ENCODE peak calls at places on chromosome 17, in four cellular contexts. N is thoracic aorta, C is ovary, T is transverse colon. A is an unnamed sample.

GRCh38 chr17:80141463-80142165 is 5.3 kb downstream of the EIF4A3 start:
- DNase-seq in C (no peak), T (no peak), N (no peak), A (no peak)

GRCh38 chr17:39144414-39144813 is 7.0 kb downstream of the PLXDC1 start:
- DNase-seq in N (no peak), C (peak; percentile 82), T (peak; percentile 70), A (peak; percentile 70)

GRCh38 chr17:82237746-82238561 is 9.1 kb downstream of the SLC16A3 start:
- DNase-seq in T (no peak), C (no peak), N (no peak), A (no peak)

GRCh38 chr17:83201206-83202001 is 122.0 kb downstream of the METRNL start:
- DNase-seq in T (peak; percentile 2), C (no peak), N (no peak), A (no peak)

GRCh38 chr17:81512984-81513668 is 527 bp upstream of the ACTG1 start:
- DNase-seq in N (no peak), C (peak; percentile 74), T (peak; percentile 80), A (peak; percentile 54)

GRCh38 chr17:17723354-17724261 is 42.4 kb downstream of the RAI1 start:
- DNase-seq in N (no peak), C (no peak), T (no peak), A (no peak)

GRCh38 chr17:44840936-44841335 is 6.7 kb upstream of the HIGD1B start:
- DNase-seq in T (no peak), N (no peak), C (no peak), A (no peak)

GRCh38 chr17:75288784-75289121 is 480 bp downstream of the SLC25A19 start:
- DNase-seq in T (peak; percentile 67), C (no peak), N (no peak), A (peak; percentile 50)

GRCh38 chr17:10702574-10702973 is 5.2 kb downstream of the ADPRM start:
- DNase-seq in N (no peak), T (no peak), C (no peak), A (no peak)

GRCh38 chr17:42304187-42305030 is 16.1 kb downstream of the STAT5A start:
- DNase-seq in C (no peak), N (no peak), T (no peak), A (no peak)
- H3K27ac ChIP-seq in C (no peak overlapping the region), N (no peak overlapping the region), T (no peak overlapping the region), A (no peak overlapping the region)

DNA sequence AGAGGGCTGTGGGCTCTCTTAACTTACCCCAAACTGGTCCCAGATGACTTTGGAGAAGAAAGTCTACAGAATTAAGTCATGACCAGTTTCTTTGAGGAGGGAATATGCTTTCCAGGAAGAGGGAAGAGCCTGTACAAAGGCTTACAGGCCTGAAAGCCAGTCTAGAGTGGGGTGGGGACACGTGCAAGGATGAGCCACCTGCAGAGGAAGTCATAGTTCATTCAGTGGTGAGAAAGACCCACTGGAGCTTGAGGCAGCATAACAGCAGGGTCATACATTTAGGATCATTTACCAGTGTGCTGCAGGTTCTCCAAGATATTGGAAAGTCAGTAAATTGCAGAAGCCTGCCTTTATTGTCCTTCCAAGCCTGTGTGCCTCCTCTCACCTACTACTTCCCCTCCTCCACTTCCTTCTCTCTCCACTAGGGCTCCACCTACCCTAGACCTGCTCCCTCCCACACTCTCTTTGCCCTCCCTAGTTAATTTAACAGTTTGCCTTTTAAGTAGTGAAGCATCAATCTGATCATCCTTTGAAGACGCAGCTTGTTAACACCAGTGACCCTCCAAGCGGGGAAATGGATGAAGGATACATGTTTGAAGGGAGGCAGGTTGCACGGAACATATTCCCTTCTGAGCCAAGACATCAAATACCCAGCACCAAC is 40.2 kb downstream of the CDRT15 start:
- DNase-seq in N (no peak), C (no peak), T (no peak), A (no peak)
- TF ChIP-seq CTCF in N (no peak), C (no peak), T (peak; percentile 15), A (no peak)

GRCh38 chr17:76337413-76337777 is 16.3 kb downstream of the PRPSAP1 start:
- DNase-seq in T (no peak), N (no peak), C (no peak), A (no peak)
- H3K27ac ChIP-seq in T (no peak overlapping the region), N (peak overlapping the region; percentile 61), C (no peak overlapping the region), A (no peak overlapping the region)

GRCh38 chr17:20009052-20009301 is 182 bp upstream of the SPECC1 start:
- DNase-seq in C (no peak), N (no peak), T (no peak), A (no peak)

GRCh38 chr17:20008242-20009051 is 712 bp upstream of the SPECC1 start:
- DNase-seq in N (no peak), C (peak; percentile 41), T (peak; percentile 28), A (peak; percentile 21)

GRCh38 chr17:20010886-20011402 is 1.8 kb downstream of the SPECC1 start:
- DNase-seq in C (no peak), N (no peak), T (no peak), A (no peak)

GRCh38 chr17:20009302-20010098 is at the start of gene SPECC1:
- DNase-seq in T (peak; percentile 86), C (peak; percentile 90), N (peak; percentile 46), A (peak; percentile 75)

GRCh38 chr17:20010099-20010863 is 1.1 kb downstream of the SPECC1 start:
- DNase-seq in T (peak; percentile 20), N (no peak), C (peak; percentile 52), A (peak; percentile 32)
- TF ChIP-seq CTCF in T (peak; percentile 25), N (peak; percentile 56), C (no peak), A (peak; percentile 71)

GRCh38 chr17:42405963-42406495 is 17.0 kb downstream of the CAVIN1 start:
- DNase-seq in N (no peak), T (peak; percentile 87), C (peak; percentile 88), A (peak; percentile 34)

GRCh38 chr17:42403150-42403549 is 14.9 kb upstream of the STAT3 start:
- DNase-seq in C (no peak), N (no peak), T (peak; percentile 38), A (no peak)

GRCh38 chr17:42404326-42405055 is 16.2 kb upstream of the STAT3 start:
- DNase-seq in N (no peak), T (no peak), C (no peak), A (no peak)

GRCh38 chr17:42406602-42407288 is 16.3 kb downstream of the CAVIN1 start:
- DNase-seq in C (no peak), T (no peak), N (no peak), A (no peak)

GRCh38 chr17:42405076-42405475 is 16.8 kb upstream of the STAT3 start:
- DNase-seq in C (no peak), T (no peak), N (no peak), A (no peak)
- H3K27ac ChIP-seq in C (no peak overlapping the region), T (peak overlapping the region; percentile 57), N (no peak overlapping the region), A (peak overlapping the region; percentile 96)

GRCh38 chr17:50063516-50064252 is 7.8 kb downstream of the ITGA3 start:
- DNase-seq in N (no peak), C (no peak), T (no peak), A (no peak)

GRCh38 chr17:50059759-50060273 is 3.9 kb downstream of the ITGA3 start:
- DNase-seq in C (no peak), N (peak; percentile 62), T (no peak), A (no peak)

GRCh38 chr17:50059256-50059655 is 3.3 kb downstream of the ITGA3 start:
- DNase-seq in N (no peak), C (no peak), T (no peak), A (no peak)

GRCh38 chr17:50062323-50063243 is 6.7 kb downstream of the ITGA3 start:
- DNase-seq in T (peak; percentile 88), C (peak; percentile 56), N (peak; percentile 77), A (peak; percentile 96)

DNA sequence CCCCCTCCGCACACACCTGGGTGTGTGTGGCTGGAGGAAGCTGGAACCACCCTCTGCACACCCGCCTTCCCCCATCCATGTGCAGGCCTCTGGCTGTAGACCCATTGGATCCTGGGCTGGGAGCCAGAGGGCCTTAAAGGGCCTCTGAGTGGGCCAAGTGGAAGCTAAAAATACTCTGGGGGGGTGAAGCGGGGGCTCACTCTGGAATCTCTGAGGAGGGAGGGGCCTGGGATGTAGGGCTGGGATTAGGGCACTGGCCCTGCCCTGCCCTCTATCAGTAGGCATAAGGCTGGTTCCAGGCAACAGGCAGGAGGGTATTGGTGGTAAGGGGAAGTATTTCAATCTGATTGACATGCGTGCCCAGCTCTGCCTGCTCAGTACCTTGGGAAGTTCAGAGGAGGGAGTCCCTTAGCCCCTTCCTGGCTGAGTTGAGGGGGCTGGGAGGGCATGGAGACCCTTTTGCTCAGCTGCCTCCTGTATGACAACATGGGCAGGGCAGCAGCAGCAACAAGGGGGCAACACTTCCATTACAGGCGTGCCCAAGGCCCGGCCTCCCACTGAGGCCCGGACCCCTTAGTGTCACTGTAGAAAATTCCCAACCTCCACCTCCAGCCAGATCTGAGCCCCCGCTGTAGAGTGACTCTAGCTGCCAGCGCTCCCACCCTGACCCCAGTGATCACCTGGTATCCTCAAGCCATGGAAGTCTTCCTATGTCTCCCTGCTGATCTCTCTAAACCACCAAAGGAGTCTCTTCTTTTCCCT is 5.2 kb downstream of the ITGA3 start:
- DNase-seq in T (peak; percentile 73), C (peak; percentile 92), N (peak; percentile 89), A (peak; percentile 77)
- TF ChIP-seq CTCF in T (no peak), C (no peak), N (no peak), A (no peak)

GRCh38 chr17:12867726-12868125 is 78.4 kb downstream of the ARHGAP44 start:
- DNase-seq in N (no peak), T (no peak), C (no peak), A (no peak)
- H3K27ac ChIP-seq in N (no peak overlapping the region), T (no peak overlapping the region), C (no peak overlapping the region), A (no peak overlapping the region)

GRCh38 chr17:48486557-48486956 is 44.3 kb downstream of the HOXB1 start:
- DNase-seq in N (no peak), T (no peak), C (no peak), A (peak; percentile 88)
- TF ChIP-seq CTCF in N (no peak), T (no peak), C (no peak), A (no peak)

DNA sequence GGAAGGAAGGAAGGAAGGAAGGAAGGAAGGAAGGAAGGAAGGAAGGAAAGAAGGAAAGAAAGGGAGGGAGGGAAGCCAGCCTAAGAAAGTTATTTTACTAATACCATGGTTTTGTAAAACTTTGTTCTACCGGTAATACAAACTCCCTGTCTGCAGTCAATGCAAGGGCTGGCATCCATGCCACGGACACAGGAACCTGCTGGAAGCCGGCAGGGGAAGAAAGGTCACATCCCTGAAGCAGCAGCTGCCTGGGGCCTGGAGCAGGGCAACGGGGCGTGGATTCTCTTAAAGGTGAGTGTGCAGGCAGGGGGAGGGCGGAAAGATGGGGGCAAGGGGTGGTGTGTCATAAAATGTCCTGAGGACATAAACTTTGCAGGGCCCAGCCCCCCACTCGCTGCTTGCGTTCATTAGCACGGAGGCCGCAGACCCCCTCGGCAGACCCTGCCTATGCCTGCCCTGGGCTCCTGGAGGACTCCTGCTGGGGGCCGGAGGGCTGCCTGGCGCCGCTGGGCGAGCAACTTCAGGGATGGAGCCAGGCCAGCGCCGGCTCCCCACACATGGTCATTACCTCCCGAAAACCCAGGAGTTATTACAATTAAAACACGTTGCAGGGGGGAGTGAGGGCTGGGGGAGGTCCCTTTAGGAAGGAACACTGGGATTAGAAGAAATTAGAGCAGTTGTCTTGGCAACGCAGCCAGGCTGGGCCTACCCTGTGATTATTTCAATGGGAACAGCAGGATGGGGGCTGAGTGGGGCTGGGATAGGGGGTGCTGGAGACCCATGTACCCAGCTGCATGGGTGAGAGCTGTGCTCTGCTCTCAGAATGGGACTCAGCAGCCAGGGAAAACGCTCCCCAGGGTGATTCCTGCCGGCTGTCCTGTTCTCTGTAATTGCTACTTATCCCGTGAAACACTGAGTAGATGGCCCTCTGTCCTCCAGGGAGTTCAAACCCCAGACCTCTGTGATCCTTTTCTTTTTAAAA is 257.9 kb downstream of the SOX9 start:
- DNase-seq in T (no peak), N (no peak), C (no peak), A (no peak)
- H3K27ac ChIP-seq in T (no peak overlapping the region), N (no peak overlapping the region), C (no peak overlapping the region), A (no peak overlapping the region)

A was measured in RWPE1.